ENCODE peak calls at places on chromosomes 11 and 22, in six cellular contexts. K is tibial nerve, R is cardiac muscle cell, W is IMR-90, A is left ventricle myocardium inferior, N is fibroblast of pulmonary artery. V is an unnamed sample.

GRCh38 chr11:41320233-41320993 is 139.0 kb downstream of the LRRC4C start:
- DNase-seq in K (no peak), R (no peak), W (no peak), A (no peak), N (no peak), V (no peak)

GRCh38 chr11:120236169-120237107 is 3.5 kb upstream of the POU2F3 start:
- DNase-seq in K (no peak), R (no peak), W (peak; percentile 34), A (no peak), N (peak; percentile 36), V (no peak)

GRCh38 chr11:12526789-12527188 is 147.4 kb upstream of the TEAD1 start:
- DNase-seq in K (no peak), R (peak; percentile 76), W (peak; percentile 82), A (no peak), N (peak; percentile 69), V (no peak)

GRCh38 chr11:122796128-122796717 is 42.1 kb upstream of the CRTAM start:
- DNase-seq in K (peak; percentile 69), R (peak; percentile 56), W (peak; percentile 36), A (peak; percentile 42), N (peak; percentile 58), V (peak; percentile 57)

GRCh38 chr11:69540118-69541000 is 58.9 kb downstream of the LINC01488 start:
- DNase-seq in K (no peak), R (no peak), W (no peak), A (peak; percentile 54), N (no peak), V (no peak)

GRCh38 chr11:1773131-1773510 is 9.4 kb upstream of the CTSD start:
- DNase-seq in K (no peak), R (no peak), W (no peak), A (no peak), N (no peak), V (no peak)

GRCh38 chr11:26618441-26618840 is 46.4 kb upstream of the MUC15 start:
- DNase-seq in K (no peak), R (no peak), W (no peak), A (no peak), N (no peak), V (no peak)

GRCh38 chr22:40791241-40791640 is 27.9 kb downstream of the SLC25A17 start:
- DNase-seq in K (no peak), R (peak; percentile 28), W (no peak), A (no peak), N (peak; percentile 33), V (no peak)

GRCh38 chr22:17751596-17751995 is 22.7 kb downstream of the BID start:
- DNase-seq in K (no peak), R (no peak), W (no peak), A (no peak), N (no peak), V (no peak)

GRCh38 chr11:120123946-120124345 is 14.0 kb downstream of the TRIM29 start:
- DNase-seq in K (no peak), R (no peak), W (no peak), A (no peak), N (no peak), V (no peak)

GRCh38 chr11:68122936-68123539 is 1.9 kb upstream of the CHKA start:
- DNase-seq in K (no peak), R (no peak), W (no peak), A (peak; percentile 40), N (no peak), V (no peak)

GRCh38 chr11:85682330-85683305 is 3.4 kb downstream of the CCDC89 start:
- DNase-seq in K (peak; percentile 25), R (peak; percentile 76), W (peak; percentile 47), A (peak; percentile 81), N (peak; percentile 52), V (no peak)

GRCh38 chr11:116219171-116219635 is 553.6 kb downstream of the BUD13 start:
- DNase-seq in K (no peak), R (no peak), W (no peak), A (no peak), N (no peak), V (no peak)

GRCh38 chr11:8287297-8288070 is 23.8 kb upstream of the LMO1 start:
- DNase-seq in K (no peak), R (no peak), W (no peak), A (no peak), N (no peak), V (peak; percentile 28)

GRCh38 chr11:76740772-76741171 is 42.4 kb upstream of the TSKU start:
- DNase-seq in K (no peak), R (no peak), W (no peak), A (no peak), N (no peak), V (no peak)

GRCh38 chr11:93727985-93728791 is 13.1 kb downstream of the TAF1D start:
- DNase-seq in K (no peak), R (no peak), W (peak; percentile 54), A (no peak), N (no peak), V (no peak)

GRCh38 chr11:92330114-92330513 is 105.5 kb downstream of the FAT3 start:
- DNase-seq in K (no peak), R (no peak), W (no peak), A (no peak), N (no peak), V (no peak)

GRCh38 chr22:37245740-37246139 is 1.7 kb upstream of the RAC2 start:
- DNase-seq in K (no peak), R (no peak), W (peak; percentile 37), A (no peak), N (no peak), V (no peak)

GRCh38 chr11:13861411-13861810 is 101.1 kb upstream of the SPON1 start:
- DNase-seq in K (no peak), R (no peak), W (no peak), A (no peak), N (no peak), V (no peak)

GRCh38 chr22:31253949-31254348 is 38.3 kb downstream of the PIK3IP1 start:
- DNase-seq in K (no peak), R (no peak), W (no peak), A (peak; percentile 28), N (peak; percentile 22), V (peak; percentile 48)

GRCh38 chr11:18727499-18728236 is 1.7 kb upstream of the IGSF22 start:
- DNase-seq in K (peak; percentile 16), R (peak; percentile 44), W (peak; percentile 16), A (no peak), N (peak; percentile 36), V (peak; percentile 61)

GRCh38 chr11:20068691-20069090 is 91.6 kb downstream of the DBX1 start:
- DNase-seq in K (no peak), R (no peak), W (no peak), A (no peak), N (no peak), V (no peak)

GRCh38 chr11:64128255-64129006 is 37.5 kb downstream of the MACROD1 start:
- DNase-seq in K (no peak), R (no peak), W (no peak), A (no peak), N (no peak), V (no peak)

GRCh38 chr11:95692526-95693270 is 96.9 kb downstream of the FAM76B start:
- DNase-seq in K (no peak), R (peak; percentile 72), W (peak; percentile 55), A (no peak), N (peak; percentile 50), V (no peak)

GRCh38 chr11:4464216-4465159 is 15.4 kb downstream of the OR52K2 start:
- DNase-seq in K (no peak), R (no peak), W (peak; percentile 7), A (no peak), N (no peak), V (no peak)

DNA sequence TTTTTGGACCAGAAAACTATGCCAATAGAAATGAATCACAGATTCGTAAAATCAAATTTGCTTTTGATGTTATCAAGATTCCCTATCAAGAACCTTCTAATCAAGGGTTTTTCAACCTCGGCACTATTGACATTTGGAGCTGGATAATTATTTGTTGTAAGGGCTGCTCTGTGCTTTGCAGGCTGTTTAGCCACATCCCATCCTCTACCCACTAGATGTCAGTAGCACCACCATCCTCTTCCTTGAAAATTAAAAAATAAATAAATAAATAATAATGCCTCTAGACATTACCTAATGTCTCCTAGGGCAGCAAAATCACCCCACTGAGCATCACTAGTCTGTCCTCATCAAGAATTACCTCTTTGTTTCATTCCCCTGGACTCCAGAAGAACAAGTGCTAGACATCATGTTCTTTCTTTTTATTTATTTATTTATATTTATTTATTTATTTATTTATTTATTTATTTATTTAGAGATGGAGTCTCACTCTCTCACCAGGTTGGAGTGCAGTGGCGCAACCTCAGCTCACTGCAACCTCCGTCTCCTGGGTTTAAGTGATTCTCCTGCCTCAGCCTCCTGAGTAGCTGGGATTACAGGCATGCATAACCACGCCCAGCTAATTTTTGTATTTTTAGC is 744.7 kb downstream of the KCNA4 start:
- DNase-seq in K (no peak), R (peak; percentile 63), W (peak; percentile 55), A (no peak), N (peak; percentile 71), V (no peak)
- TF ChIP-seq CTCF in K (no peak), R (peak; percentile 67), W (peak; percentile 58), A (no peak), N (peak; percentile 73), V (no peak)

DNA sequence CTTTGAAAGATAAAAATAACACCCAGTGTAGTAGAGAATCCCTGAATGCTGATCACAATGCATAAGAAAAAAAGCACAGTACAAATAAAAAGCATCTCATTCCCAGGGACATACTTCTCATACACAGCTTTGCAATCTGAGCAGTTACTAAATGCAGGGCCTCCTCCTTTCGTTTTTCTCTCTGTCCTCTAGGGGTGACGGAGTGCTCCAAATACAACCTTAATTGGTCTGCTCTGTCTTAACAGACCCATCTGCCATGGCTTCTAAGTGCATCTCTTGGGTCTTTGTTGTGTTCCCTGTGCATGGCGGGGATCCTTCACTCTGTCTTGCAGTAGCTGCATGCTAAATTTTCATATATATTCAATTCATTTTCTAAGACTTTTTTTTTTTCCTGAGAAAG is 1114.2 kb upstream of the RAG2 start:
- DNase-seq in K (no peak), R (peak; percentile 15), W (peak; percentile 6), A (no peak), N (peak; percentile 23), V (no peak)
- TF ChIP-seq CTCF in K (no peak), R (peak; percentile 19), W (peak; percentile 13), A (no peak), N (peak; percentile 38), V (no peak)

GRCh38 chr11:48207881-48208280 is 8.7 kb upstream of the OR4B1 start:
- DNase-seq in K (no peak), R (no peak), W (no peak), A (no peak), N (no peak), V (no peak)

GRCh38 chr11:48210052-48210451 is 6.6 kb upstream of the OR4B1 start:
- DNase-seq in K (no peak), R (peak; percentile 0), W (peak; percentile 17), A (no peak), N (peak; percentile 4), V (no peak)
- TF ChIP-seq CTCF in K (no peak), R (no peak), W (peak; percentile 28), A (peak; percentile 21), N (peak; percentile 25), V (no peak)

DNA sequence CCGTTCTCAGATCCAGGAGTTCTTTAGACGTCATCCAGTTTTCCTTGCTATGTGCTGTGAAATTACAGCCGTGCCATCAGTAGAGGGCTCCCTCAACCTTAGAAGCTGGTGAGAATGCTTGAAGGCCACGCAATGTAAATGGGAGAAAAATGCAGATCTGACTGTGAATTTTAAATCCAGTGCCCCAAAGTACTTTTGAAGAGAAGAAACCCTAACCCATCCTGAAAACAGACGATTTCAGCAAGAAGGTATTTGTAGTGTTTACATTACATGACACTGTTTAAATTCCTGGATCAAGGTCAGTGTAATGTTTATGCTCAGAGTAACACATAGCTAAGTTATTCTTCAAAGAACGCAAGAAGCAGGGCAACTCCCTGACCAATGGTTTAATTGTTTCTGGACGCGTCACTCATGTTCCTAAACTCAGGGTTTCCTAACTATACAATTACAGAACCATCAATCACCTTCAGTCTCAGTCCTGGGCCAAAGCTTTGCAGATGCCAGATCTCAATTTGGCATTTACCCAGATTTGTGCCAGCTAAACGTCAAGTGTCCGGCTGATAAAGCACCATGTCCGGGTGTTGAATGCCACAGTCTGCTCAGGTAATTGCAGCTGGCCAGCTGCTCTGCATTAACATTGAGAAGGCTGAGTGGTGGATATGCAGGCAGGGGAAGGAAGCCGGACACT is 38.2 kb downstream of the ADAMTS8 start:
- DNase-seq in K (peak; percentile 13), R (peak; percentile 74), W (peak; percentile 99), A (no peak), N (peak; percentile 78), V (no peak)
- TF ChIP-seq CTCF in K (no peak), R (peak; percentile 63), W (peak; percentile 89), A (peak; percentile 33), N (peak; percentile 60), V (no peak)

V was measured in mesothelial cell of epicardium.